ENCODE peak calls at places on chromosomes 13 and 19, in nine cellular contexts. M is CD8-positive, alpha-beta memory T cell; W is neural progenitor cell; T is breast epithelium; Y is endodermal cell; P is Panc1; E is RWPE1; K is MM.1S; G is GM23338. I is an unnamed sample.

GRCh38 chr13:81987159-81987558 is 1646.2 kb upstream of the SPRY2 start:
- DNase-seq in M (no peak), W (peak; percentile 29), T (no peak), Y (no peak), P (no peak), E (no peak), K (no peak), G (peak; percentile 49), I (no peak)

GRCh38 chr13:22220186-22221160 is 549.6 kb downstream of the FGF9 start:
- DNase-seq in M (no peak), W (peak; percentile 73), T (no peak), Y (no peak), P (no peak), E (no peak), K (no peak), G (no peak), I (no peak)

GRCh38 chr19:6739884-6740588 is 556 bp downstream of the TRIP10 start:
- DNase-seq in M (no peak), W (peak; percentile 74), T (no peak), Y (peak; percentile 80), P (no peak), E (no peak), K (peak; percentile 25), G (peak; percentile 68), I (no peak)

GRCh38 chr13:50400035-50400726 is 384.9 kb downstream of the KCNRG start:
- DNase-seq in M (no peak), W (no peak), T (no peak), Y (no peak), P (no peak), E (no peak), K (peak; percentile 14), G (no peak), I (no peak)

GRCh38 chr13:74570834-74571233 is 436.6 kb upstream of the KLF12 start:
- DNase-seq in M (no peak), W (no peak), T (no peak), Y (no peak), P (no peak), E (no peak), K (no peak), G (no peak), I (no peak)

GRCh38 chr13:62387642-62388041 is 972.0 kb upstream of the PCDH20 start:
- DNase-seq in M (no peak), W (peak; percentile 24), T (no peak), Y (no peak), P (no peak), E (no peak), K (no peak), G (peak; percentile 51), I (no peak)

GRCh38 chr13:64087624-64088023 is 2672.0 kb upstream of the PCDH20 start:
- DNase-seq in M (no peak), W (no peak), T (no peak), Y (no peak), P (no peak), E (no peak), K (no peak), G (no peak), I (no peak)

GRCh38 chr19:46726551-46726950 is 9.6 kb upstream of the PRKD2 start:
- DNase-seq in M (no peak), W (no peak), T (no peak), Y (no peak), P (no peak), E (no peak), K (no peak), G (no peak), I (no peak)

GRCh38 chr19:50500060-50500752 is 10.8 kb downstream of the JOSD2 start:
- DNase-seq in M (no peak), W (peak; percentile 69), T (no peak), Y (peak; percentile 77), P (no peak), E (no peak), K (no peak), G (peak; percentile 68), I (no peak)

GRCh38 chr19:34676697-34677385 is at the start of gene SCGB2B2:
- DNase-seq in M (no peak), W (no peak), T (no peak), Y (no peak), P (no peak), E (peak; percentile 61), K (no peak), G (peak; percentile 68), I (peak; percentile 26)

GRCh38 chr19:51107406-51108065 is 673 bp downstream of the CTU1 start:
- DNase-seq in M (no peak), W (peak; percentile 68), T (no peak), Y (no peak), P (no peak), E (peak; percentile 18), K (no peak), G (peak; percentile 32), I (no peak)

GRCh38 chr19:45468159-45468651 is 409 bp downstream of the FOSB start:
- DNase-seq in M (peak; percentile 30), W (peak; percentile 68), T (no peak), Y (peak; percentile 73), P (no peak), E (no peak), K (no peak), G (no peak), I (no peak)

GRCh38 chr19:7099597-7099921 is 30.1 kb downstream of the ZNF557 start:
- DNase-seq in M (no peak), W (no peak), T (no peak), Y (no peak), P (no peak), E (no peak), K (no peak), G (no peak), I (no peak)

GRCh38 chr19:48703316-48703715 is 7.5 kb downstream of the FUT2 start:
- DNase-seq in M (no peak), W (no peak), T (no peak), Y (no peak), P (no peak), E (no peak), K (no peak), G (no peak), I (no peak)

GRCh38 chr13:100024023-100024422 is 42.4 kb downstream of the ZIC2 start:
- DNase-seq in M (no peak), W (no peak), T (no peak), Y (no peak), P (no peak), E (no peak), K (no peak), G (no peak), I (no peak)
- H3K27ac ChIP-seq in M (no peak overlapping the region), W (no peak overlapping the region), T (no peak overlapping the region), Y (no peak overlapping the region), P (no peak overlapping the region), E (no peak overlapping the region), K (no peak overlapping the region), G (no peak overlapping the region), I (peak overlapping the region; percentile 63)

GRCh38 chr13:80340643-80341097 is 256 bp downstream of the SPRY2 start:
- DNase-seq in M (no peak), W (no peak), T (no peak), Y (no peak), P (no peak), E (peak; percentile 11), K (no peak), G (no peak), I (no peak)

GRCh38 chr13:80341098-80341701 is at the start of gene SPRY2:
- DNase-seq in M (no peak), W (peak; percentile 97), T (peak; percentile 88), Y (peak; percentile 97), P (peak; percentile 74), E (peak; percentile 85), K (peak; percentile 42), G (peak; percentile 97), I (peak; percentile 72)

GRCh38 chr13:80338781-80339577 is 1.9 kb downstream of the SPRY2 start:
- DNase-seq in M (no peak), W (peak; percentile 90), T (peak; percentile 63), Y (peak; percentile 79), P (no peak), E (peak; percentile 48), K (no peak), G (peak; percentile 72), I (no peak)

GRCh38 chr13:80339578-80339840 is 1.4 kb downstream of the SPRY2 start:
- DNase-seq in M (no peak), W (peak; percentile 65), T (no peak), Y (no peak), P (no peak), E (peak; percentile 26), K (no peak), G (peak; percentile 56), I (no peak)

GRCh38 chr13:80339841-80340642 is 884 bp downstream of the SPRY2 start:
- DNase-seq in M (no peak), W (peak; percentile 60), T (no peak), Y (peak; percentile 71), P (no peak), E (peak; percentile 19), K (peak; percentile 38), G (peak; percentile 31), I (no peak)
- H3K27ac ChIP-seq in M (peak overlapping the region; percentile 57), W (peak overlapping the region; percentile 98), T (peak overlapping the region; percentile 96), Y (peak overlapping the region; percentile 99), P (peak overlapping the region; percentile 96), E (peak overlapping the region; percentile 96), K (no peak overlapping the region), G (peak overlapping the region; percentile 100), I (peak overlapping the region; percentile 95)

DNA sequence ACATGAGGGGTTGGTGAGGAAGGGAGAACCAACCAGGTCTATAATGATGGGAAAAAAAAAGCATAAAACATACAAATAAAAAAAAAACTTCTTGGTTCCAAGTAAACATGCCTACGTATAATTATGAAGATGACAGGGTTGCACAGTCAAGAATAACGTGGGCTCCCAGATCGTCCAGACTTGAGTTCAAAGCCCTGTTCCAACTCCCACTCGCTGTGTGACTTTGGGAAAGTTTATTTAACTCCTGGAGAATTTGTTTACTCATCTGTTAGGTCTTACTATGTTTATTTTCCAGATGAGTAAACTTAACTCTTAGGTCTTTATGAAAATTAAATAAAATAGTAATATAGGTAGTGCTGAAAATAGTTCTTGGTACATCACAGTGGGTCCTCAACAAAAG is 13.8 kb downstream of the STARD13 start:
- DNase-seq in M (no peak), W (no peak), T (no peak), Y (no peak), P (no peak), E (no peak), K (no peak), G (no peak), I (no peak)
- H3K27ac ChIP-seq in M (no peak overlapping the region), W (no peak overlapping the region), T (peak overlapping the region; percentile 50), Y (no peak overlapping the region), P (peak overlapping the region; percentile 12), E (peak overlapping the region; percentile 52), K (no peak overlapping the region), G (no peak overlapping the region), I (peak overlapping the region; percentile 39)

GRCh38 chr19:15297416-15298224 is 34.7 kb downstream of the BRD4 start:
- DNase-seq in M (no peak), W (no peak), T (no peak), Y (no peak), P (peak; percentile 38), E (peak; percentile 79), K (no peak), G (peak; percentile 44), I (no peak)

GRCh38 chr19:15298847-15299567 is 33.3 kb downstream of the BRD4 start:
- DNase-seq in M (no peak), W (no peak), T (no peak), Y (no peak), P (no peak), E (no peak), K (no peak), G (no peak), I (no peak)

GRCh38 chr19:15300533-15301194 is 31.7 kb downstream of the BRD4 start:
- DNase-seq in M (no peak), W (no peak), T (no peak), Y (no peak), P (peak; percentile 36), E (no peak), K (no peak), G (no peak), I (no peak)

GRCh38 chr19:15296841-15297415 is 35.4 kb downstream of the BRD4 start:
- DNase-seq in M (no peak), W (no peak), T (no peak), Y (no peak), P (no peak), E (no peak), K (no peak), G (no peak), I (no peak)

GRCh38 chr19:15299568-15300409 is 32.5 kb downstream of the BRD4 start:
- DNase-seq in M (no peak), W (no peak), T (no peak), Y (no peak), P (no peak), E (no peak), K (no peak), G (no peak), I (no peak)
- H3K27ac ChIP-seq in M (peak overlapping the region; percentile 5), W (no peak overlapping the region), T (peak overlapping the region; percentile 3), Y (peak overlapping the region; percentile 25), P (peak overlapping the region; percentile 74), E (peak overlapping the region; percentile 89), K (no peak overlapping the region), G (peak overlapping the region; percentile 76), I (peak overlapping the region; percentile 99)

I was measured in epithelial cell of prostate.